ENCODE peak calls at places on chromosomes 3 and 15, in six cellular contexts. E, H, P, M, O and A are unnamed samples.

GRCh38 chr3:46970391-46971091 is 6.0 kb downstream of the CCDC12 start:
- DNase-seq in E (peak; percentile 96), H (no peak), P (peak; percentile 55), M (no peak), O (no peak), A (no peak)

GRCh38 chr3:21704796-21705195 is 46.2 kb downstream of the ZNF385D start:
- DNase-seq in E (no peak), H (no peak), P (no peak), M (no peak), O (no peak), A (no peak)

GRCh38 chr3:33035596-33035995 is 61.4 kb downstream of the GLB1 start:
- DNase-seq in E (no peak), H (no peak), P (no peak), M (no peak), O (peak; percentile 15), A (no peak)

GRCh38 chr15:70906842-70907241 is 14.2 kb downstream of the LRRC49 start:
- DNase-seq in E (no peak), H (no peak), P (no peak), M (no peak), O (no peak), A (no peak)

GRCh38 chr3:121545049-121545563 is 682 bp downstream of the POLQ start:
- DNase-seq in E (no peak), H (no peak), P (no peak), M (peak; percentile 16), O (no peak), A (no peak)

GRCh38 chr15:101447561-101448071 is 41.9 kb downstream of the PCSK6 start:
- DNase-seq in E (no peak), H (no peak), P (no peak), M (no peak), O (no peak), A (no peak)

GRCh38 chr3:68943753-68944500 is 11.6 kb upstream of the TAFA4 start:
- DNase-seq in E (peak; percentile 24), H (no peak), P (no peak), M (no peak), O (no peak), A (no peak)

GRCh38 chr3:141949972-141950371 is 73.5 kb downstream of the ATP1B3 start:
- DNase-seq in E (peak; percentile 81), H (no peak), P (no peak), M (no peak), O (no peak), A (no peak)

GRCh38 chr3:142613491-142613890 is 17.3 kb downstream of the PLS1 start:
- DNase-seq in E (no peak), H (no peak), P (no peak), M (peak; percentile 70), O (no peak), A (no peak)

GRCh38 chr3:62875103-62876002 is at the start of gene CADPS:
- DNase-seq in E (no peak), H (no peak), P (peak; percentile 14), M (peak; percentile 16), O (no peak), A (peak; percentile 27)

GRCh38 chr3:150599611-150600297 is 3.4 kb upstream of the SELENOT start:
- DNase-seq in E (no peak), H (no peak), P (no peak), M (no peak), O (peak; percentile 64), A (no peak)

GRCh38 chr15:77866596-77867125 is 210.8 kb downstream of the TBC1D2B start:
- DNase-seq in E (no peak), H (no peak), P (no peak), M (no peak), O (no peak), A (peak; percentile 14)

GRCh38 chr15:57281357-57281756 is 94.9 kb upstream of the CGNL1 start:
- DNase-seq in E (no peak), H (no peak), P (no peak), M (no peak), O (no peak), A (no peak)

GRCh38 chr15:59646271-59646670 is 11.0 kb downstream of the GTF2A2 start:
- DNase-seq in E (no peak), H (no peak), P (no peak), M (no peak), O (no peak), A (no peak)

GRCh38 chr3:85838921-85839320 is 880.1 kb downstream of the CADM2 start:
- DNase-seq in E (no peak), H (no peak), P (no peak), M (no peak), O (no peak), A (no peak)

GRCh38 chr15:88454231-88454630 is 13.0 kb downstream of the MRPL46 start:
- DNase-seq in E (no peak), H (no peak), P (no peak), M (no peak), O (no peak), A (no peak)

GRCh38 chr3:158471639-158472294 is 99.2 kb upstream of the MLF1 start:
- DNase-seq in E (peak; percentile 42), H (peak; percentile 77), P (no peak), M (no peak), O (peak; percentile 24), A (no peak)

GRCh38 chr3:58581328-58582091 is 4.3 kb upstream of the FAM107A start:
- DNase-seq in E (no peak), H (no peak), P (no peak), M (no peak), O (no peak), A (no peak)

GRCh38 chr15:59317211-59317610 is 55.5 kb downstream of the MYO1E start:
- DNase-seq in E (no peak), H (no peak), P (no peak), M (no peak), O (no peak), A (no peak)

GRCh38 chr3:160169139-160169830 is 55.9 kb upstream of the C3orf80 start:
- DNase-seq in E (no peak), H (peak; percentile 52), P (no peak), M (no peak), O (no peak), A (no peak)

GRCh38 chr15:101803209-101803608 is at the start of gene OR4F6:
- DNase-seq in E (no peak), H (no peak), P (no peak), M (no peak), O (no peak), A (no peak)

GRCh38 chr3:156206157-156206556 is 85.8 kb downstream of the KCNAB1 start:
- DNase-seq in E (no peak), H (no peak), P (no peak), M (no peak), O (no peak), A (no peak)

GRCh38 chr3:10194328-10195071 is 29.8 kb downstream of the IRAK2 start:
- DNase-seq in E (no peak), H (no peak), P (peak; percentile 49), M (no peak), O (no peak), A (no peak)

GRCh38 chr15:101053261-101053660 is 134.1 kb downstream of the LRRK1 start:
- DNase-seq in E (no peak), H (no peak), P (no peak), M (no peak), O (no peak), A (no peak)

GRCh38 chr3:14678015-14678503 is 3.1 kb downstream of the C3orf20 start:
- DNase-seq in E (peak; percentile 96), H (no peak), P (no peak), M (no peak), O (no peak), A (no peak)

GRCh38 chr3:56890448-56891083 is 88.8 kb upstream of the ARHGEF3 start:
- DNase-seq in E (no peak), H (no peak), P (no peak), M (no peak), O (no peak), A (no peak)

GRCh38 chr15:86903642-86904421 is 824.2 kb downstream of the AGBL1 start:
- DNase-seq in E (no peak), H (no peak), P (no peak), M (no peak), O (no peak), A (no peak)

GRCh38 chr3:136862611-136862951 is 573 bp downstream of the NCK1 start:
- DNase-seq in E (peak; percentile 58), H (no peak), P (no peak), M (peak; percentile 56), O (peak; percentile 24), A (peak; percentile 80)

GRCh38 chr15:37101634-37102314 is 1.4 kb upstream of the MEIS2 start:
- DNase-seq in E (peak; percentile 51), H (peak; percentile 41), P (peak; percentile 83), M (peak; percentile 63), O (peak; percentile 21), A (peak; percentile 74)

GRCh38 chr3:157239082-157239704 is 79.2 kb upstream of the CCNL1 start:
- DNase-seq in E (peak; percentile 38), H (no peak), P (peak; percentile 58), M (peak; percentile 88), O (peak; percentile 46), A (peak; percentile 79)

GRCh38 chr3:13070622-13071021 is 2.6 kb downstream of the IQSEC1 start:
- DNase-seq in E (no peak), H (no peak), P (no peak), M (no peak), O (no peak), A (no peak)

GRCh38 chr15:62241135-62241770 is 76.2 kb upstream of the C2CD4B start:
- DNase-seq in E (peak; percentile 32), H (no peak), P (no peak), M (peak; percentile 44), O (peak; percentile 36), A (no peak)
- TF ChIP-seq CTCF in E (peak; percentile 57), H (peak; percentile 27), P (no peak), M (peak; percentile 15), O (peak; percentile 77), A (no peak)

DNA sequence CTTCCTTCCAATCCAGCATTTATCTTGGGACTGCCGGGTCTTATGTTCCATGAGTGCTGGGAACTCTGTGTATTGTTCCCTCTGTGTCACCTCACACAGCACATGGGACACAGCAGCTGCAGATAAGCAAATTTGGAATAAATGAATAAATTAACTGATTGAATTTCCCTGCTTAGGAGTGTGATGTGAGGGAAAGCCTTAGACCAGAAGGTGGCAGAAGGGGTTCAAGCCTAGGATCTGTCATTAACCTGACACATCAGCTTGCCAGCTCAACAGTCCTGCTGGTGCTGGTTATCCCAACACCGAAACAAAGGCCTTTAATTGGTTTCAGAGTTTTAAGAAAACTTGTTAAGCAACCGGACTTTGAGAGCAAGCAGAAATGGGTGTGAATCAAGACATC is 114.4 kb downstream of the OXSM start:
- DNase-seq in E (no peak), H (no peak), P (peak; percentile 19), M (no peak), O (no peak), A (no peak)
- TF ChIP-seq CTCF in E (no peak), H (no peak), P (peak; percentile 44), M (no peak), O (peak; percentile 12), A (peak; percentile 8)

DNA sequence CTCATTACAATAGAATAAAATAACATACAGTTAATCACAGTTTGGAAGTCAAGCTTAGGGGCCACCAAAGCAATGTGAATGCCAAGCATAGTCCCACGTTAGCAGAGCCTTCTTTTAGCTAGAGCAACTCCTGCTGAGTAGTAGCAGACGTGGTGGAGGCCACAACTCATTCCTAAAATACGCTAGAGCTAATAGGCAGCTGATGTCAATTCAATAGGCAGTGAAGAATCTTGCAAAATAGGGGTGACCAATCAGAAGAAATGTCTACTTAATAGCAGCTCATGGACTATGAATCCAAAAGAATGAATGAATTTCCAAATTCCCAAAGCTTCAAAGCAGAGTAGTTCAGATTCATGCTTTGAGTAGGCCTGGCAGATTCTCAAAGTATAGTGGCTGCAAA is 292.9 kb upstream of the RORA start:
- DNase-seq in E (no peak), H (no peak), P (no peak), M (no peak), O (no peak), A (no peak)
- TF ChIP-seq CTCF in E (no peak), H (no peak), P (no peak), M (no peak), O (no peak), A (no peak)

GRCh38 chr3:134030382-134030753 is 643 bp upstream of the SLCO2A1 start:
- DNase-seq in E (peak; percentile 63), H (no peak), P (no peak), M (no peak), O (no peak), A (no peak)
- TF ChIP-seq CTCF in E (no peak), H (no peak), P (no peak), M (no peak), O (no peak), A (no peak)